ENCODE peak calls at places on chromosomes 13 and 19, in eight cellular contexts. One of them, this sample, is unnamed.

GRCh38 chr19:4327252-4327876 is 11.3 kb downstream of the STAP2 start:
- DNase-seq in NCI-H1092 treated with DMSO at 0.1 percent for 48 hours: no peak
- DNase-seq in astrocyte of the spinal cord: peak
- DNase-seq in NCI-H1694 treated with DMSO at 0.1 percent for 48 hours: no peak
- DNase-seq in heart left ventricle: peak
- DNase-seq in activated T-cell treated with anti-CD3 and anti-CD28 coated beads for 1 hour: peak
- DNase-seq in naive B cell: peak
- DNase-seq in iris pigment epithelial cell: peak
- DNase-seq in this sample: peak

GRCh38 chr13:83877901-83878300 is 4.4 kb downstream of the SLITRK1 start:
- DNase-seq in NCI-H1092 treated with DMSO at 0.1 percent for 48 hours: no peak
- DNase-seq in astrocyte of the spinal cord: no peak
- DNase-seq in NCI-H1694 treated with DMSO at 0.1 percent for 48 hours: no peak
- DNase-seq in heart left ventricle: no peak
- DNase-seq in activated T-cell treated with anti-CD3 and anti-CD28 coated beads for 1 hour: no peak
- DNase-seq in naive B cell: no peak
- DNase-seq in iris pigment epithelial cell: no peak
- DNase-seq in this sample: no peak

GRCh38 chr13:30708541-30708940 is 26.8 kb upstream of the ALOX5AP start:
- DNase-seq in NCI-H1092 treated with DMSO at 0.1 percent for 48 hours: no peak
- DNase-seq in astrocyte of the spinal cord: peak
- DNase-seq in NCI-H1694 treated with DMSO at 0.1 percent for 48 hours: no peak
- DNase-seq in heart left ventricle: no peak
- DNase-seq in activated T-cell treated with anti-CD3 and anti-CD28 coated beads for 1 hour: no peak
- DNase-seq in naive B cell: no peak
- DNase-seq in iris pigment epithelial cell: peak
- DNase-seq in this sample: no peak

GRCh38 chr13:37023871-37024270 is 23.3 kb downstream of the EXOSC8 start:
- DNase-seq in NCI-H1092 treated with DMSO at 0.1 percent for 48 hours: no peak
- DNase-seq in astrocyte of the spinal cord: peak
- DNase-seq in NCI-H1694 treated with DMSO at 0.1 percent for 48 hours: no peak
- DNase-seq in heart left ventricle: no peak
- DNase-seq in activated T-cell treated with anti-CD3 and anti-CD28 coated beads for 1 hour: no peak
- DNase-seq in naive B cell: no peak
- DNase-seq in iris pigment epithelial cell: peak
- DNase-seq in this sample: no peak

GRCh38 chr13:21465710-21466160 is 6.6 kb upstream of the ZDHHC20 start:
- DNase-seq in NCI-H1092 treated with DMSO at 0.1 percent for 48 hours: no peak
- DNase-seq in astrocyte of the spinal cord: no peak
- DNase-seq in NCI-H1694 treated with DMSO at 0.1 percent for 48 hours: no peak
- DNase-seq in heart left ventricle: no peak
- DNase-seq in activated T-cell treated with anti-CD3 and anti-CD28 coated beads for 1 hour: no peak
- DNase-seq in naive B cell: no peak
- DNase-seq in iris pigment epithelial cell: no peak
- DNase-seq in this sample: no peak

GRCh38 chr19:45766919-45767346 is 2.1 kb downstream of the SIX5 start:
- DNase-seq in NCI-H1092 treated with DMSO at 0.1 percent for 48 hours: no peak
- DNase-seq in astrocyte of the spinal cord: peak
- DNase-seq in NCI-H1694 treated with DMSO at 0.1 percent for 48 hours: no peak
- DNase-seq in heart left ventricle: peak
- DNase-seq in activated T-cell treated with anti-CD3 and anti-CD28 coated beads for 1 hour: no peak
- DNase-seq in naive B cell: no peak
- DNase-seq in iris pigment epithelial cell: peak
- DNase-seq in this sample: peak

GRCh38 chr19:35017507-35017906 is 12.8 kb upstream of the SCN1B start:
- DNase-seq in NCI-H1092 treated with DMSO at 0.1 percent for 48 hours: no peak
- DNase-seq in astrocyte of the spinal cord: no peak
- DNase-seq in NCI-H1694 treated with DMSO at 0.1 percent for 48 hours: no peak
- DNase-seq in heart left ventricle: no peak
- DNase-seq in activated T-cell treated with anti-CD3 and anti-CD28 coated beads for 1 hour: no peak
- DNase-seq in naive B cell: no peak
- DNase-seq in iris pigment epithelial cell: no peak
- DNase-seq in this sample: no peak

GRCh38 chr19:31160346-31160926 is 188.8 kb downstream of the TSHZ3 start:
- DNase-seq in NCI-H1092 treated with DMSO at 0.1 percent for 48 hours: no peak
- DNase-seq in astrocyte of the spinal cord: peak
- DNase-seq in NCI-H1694 treated with DMSO at 0.1 percent for 48 hours: no peak
- DNase-seq in heart left ventricle: no peak
- DNase-seq in activated T-cell treated with anti-CD3 and anti-CD28 coated beads for 1 hour: no peak
- DNase-seq in naive B cell: no peak
- DNase-seq in iris pigment epithelial cell: peak
- DNase-seq in this sample: no peak

GRCh38 chr19:54302252-54302651 is 10.7 kb downstream of the LILRA5 start:
- DNase-seq in NCI-H1092 treated with DMSO at 0.1 percent for 48 hours: no peak
- DNase-seq in astrocyte of the spinal cord: no peak
- DNase-seq in NCI-H1694 treated with DMSO at 0.1 percent for 48 hours: no peak
- DNase-seq in heart left ventricle: no peak
- DNase-seq in activated T-cell treated with anti-CD3 and anti-CD28 coated beads for 1 hour: no peak
- DNase-seq in naive B cell: no peak
- DNase-seq in iris pigment epithelial cell: no peak
- DNase-seq in this sample: no peak

GRCh38 chr13:40377783-40378182 is 288.7 kb downstream of the FOXO1 start:
- DNase-seq in NCI-H1092 treated with DMSO at 0.1 percent for 48 hours: no peak
- DNase-seq in astrocyte of the spinal cord: peak
- DNase-seq in NCI-H1694 treated with DMSO at 0.1 percent for 48 hours: no peak
- DNase-seq in heart left ventricle: no peak
- DNase-seq in activated T-cell treated with anti-CD3 and anti-CD28 coated beads for 1 hour: no peak
- DNase-seq in naive B cell: no peak
- DNase-seq in iris pigment epithelial cell: peak
- DNase-seq in this sample: no peak

GRCh38 chr19:49637865-49638350 is 2.0 kb downstream of the RRAS start:
- DNase-seq in NCI-H1092 treated with DMSO at 0.1 percent for 48 hours: no peak
- DNase-seq in astrocyte of the spinal cord: peak
- DNase-seq in NCI-H1694 treated with DMSO at 0.1 percent for 48 hours: no peak
- DNase-seq in heart left ventricle: peak
- DNase-seq in activated T-cell treated with anti-CD3 and anti-CD28 coated beads for 1 hour: no peak
- DNase-seq in naive B cell: no peak
- DNase-seq in iris pigment epithelial cell: peak
- DNase-seq in this sample: peak

GRCh38 chr19:7355151-7355845 is 6.6 kb downstream of the ARHGEF18 start:
- DNase-seq in NCI-H1092 treated with DMSO at 0.1 percent for 48 hours: no peak
- DNase-seq in astrocyte of the spinal cord: no peak
- DNase-seq in NCI-H1694 treated with DMSO at 0.1 percent for 48 hours: no peak
- DNase-seq in heart left ventricle: no peak
- DNase-seq in activated T-cell treated with anti-CD3 and anti-CD28 coated beads for 1 hour: no peak
- DNase-seq in naive B cell: no peak
- DNase-seq in iris pigment epithelial cell: peak
- DNase-seq in this sample: no peak

GRCh38 chr13:22757530-22758120 is 423.2 kb upstream of the SGCG start:
- DNase-seq in NCI-H1092 treated with DMSO at 0.1 percent for 48 hours: peak
- DNase-seq in astrocyte of the spinal cord: peak
- DNase-seq in NCI-H1694 treated with DMSO at 0.1 percent for 48 hours: no peak
- DNase-seq in heart left ventricle: no peak
- DNase-seq in activated T-cell treated with anti-CD3 and anti-CD28 coated beads for 1 hour: no peak
- DNase-seq in naive B cell: no peak
- DNase-seq in iris pigment epithelial cell: peak
- DNase-seq in this sample: no peak

GRCh38 chr13:40946485-40946884 is 72.6 kb downstream of the ELF1 start:
- DNase-seq in NCI-H1092 treated with DMSO at 0.1 percent for 48 hours: no peak
- DNase-seq in astrocyte of the spinal cord: no peak
- DNase-seq in NCI-H1694 treated with DMSO at 0.1 percent for 48 hours: no peak
- DNase-seq in heart left ventricle: no peak
- DNase-seq in activated T-cell treated with anti-CD3 and anti-CD28 coated beads for 1 hour: no peak
- DNase-seq in naive B cell: no peak
- DNase-seq in iris pigment epithelial cell: no peak
- DNase-seq in this sample: no peak

GRCh38 chr13:113216165-113217056 is 7.0 kb downstream of the CUL4A start:
- DNase-seq in NCI-H1092 treated with DMSO at 0.1 percent for 48 hours: peak
- DNase-seq in astrocyte of the spinal cord: peak
- DNase-seq in NCI-H1694 treated with DMSO at 0.1 percent for 48 hours: no peak
- DNase-seq in heart left ventricle: peak
- DNase-seq in activated T-cell treated with anti-CD3 and anti-CD28 coated beads for 1 hour: no peak
- DNase-seq in naive B cell: no peak
- DNase-seq in iris pigment epithelial cell: peak
- DNase-seq in this sample: peak